ENCODE peak calls at places on chromosome 13, in seven cellular contexts. S is substantia nigra; D is mammary epithelial cell; L is PC-3; P is bronchial epithelial cell; K is GOT3; C is activated CD4-positive, alpha-beta T cell treated with anti-CD3 and anti-CD28 coated beads for 48 hours. G is an unnamed sample.

GRCh38 chr13:40315416-40316064 is 350.9 kb downstream of the FOXO1 start:
- DNase-seq in K (no peak), L (no peak), D (peak; percentile 45), S (no peak), P (peak; percentile 74), C (peak; percentile 69), G (peak; percentile 67)

GRCh38 chr13:51488212-51488611 is 35.4 kb upstream of the INTS6 start:
- DNase-seq in S (no peak), D (peak; percentile 40), C (no peak), P (peak; percentile 78), L (no peak), K (no peak), G (peak; percentile 48)

GRCh38 chr13:23955064-23955463 is 57.8 kb upstream of the C1QTNF9B start:
- DNase-seq in P (no peak), K (no peak), L (no peak), C (no peak), S (no peak), D (no peak), G (no peak)

GRCh38 chr13:76307157-76307556 is 579.0 kb downstream of the KCTD12 start:
- DNase-seq in K (no peak), P (no peak), L (no peak), C (no peak), S (no peak), D (no peak), G (no peak)

GRCh38 chr13:38819053-38819452 is 132.2 kb downstream of the FREM2 start:
- DNase-seq in L (no peak), S (no peak), D (peak; percentile 57), P (no peak), C (no peak), K (no peak), G (peak; percentile 44)

GRCh38 chr13:90594694-90595093 is 752.8 kb upstream of the MIR17HG start:
- DNase-seq in L (peak; percentile 62), D (peak; percentile 86), P (peak; percentile 96), S (no peak), K (no peak), C (no peak), G (peak; percentile 38)

GRCh38 chr13:41054212-41054877 is 7.0 kb upstream of the WBP4 start:
- DNase-seq in D (peak; percentile 48), S (no peak), L (peak; percentile 72), P (peak; percentile 56), C (peak; percentile 39), K (no peak), G (peak; percentile 61)

GRCh38 chr13:91135376-91135775 is 212.1 kb upstream of the MIR17HG start:
- DNase-seq in K (no peak), S (no peak), P (no peak), L (no peak), C (no peak), D (no peak), G (peak; percentile 35)

GRCh38 chr13:107210216-107211010 is 642.5 kb upstream of the ARGLU1 start:
- DNase-seq in C (no peak), S (no peak), P (peak; percentile 14), D (no peak), K (no peak), L (no peak), G (no peak)